ENCODE peak calls at places on chromosomes 13 and 19, in four cellular contexts. V, R, G and X are unnamed samples. For H3K4me1, the result is how much of the 10 kb centered on the place peaks cover.

GRCh38 chr13:74891610-74892009 is 590.4 kb downstream of the TBC1D4 start:
- DNase-seq in V (no peak), R (no peak), G (no peak), X (peak)

GRCh38 chr13:97615266-97615665 is 181.3 kb downstream of the RAP2A start:
- DNase-seq in V (no peak), R (no peak), G (no peak), X (no peak)

GRCh38 chr13:59398127-59398526 is 765.6 kb downstream of the DIAPH3 start:
- DNase-seq in V (no peak), R (no peak), G (no peak), X (no peak)

GRCh38 chr19:3387645-3388589 is 21.5 kb downstream of the NFIC start:
- DNase-seq in V (no peak), R (no peak), G (no peak), X (peak)

GRCh38 chr19:41998246-41999020 is 4.4 kb upstream of the ATP1A3 start:
- DNase-seq in V (peak), R (peak), G (peak), X (peak)

GRCh38 chr19:39913682-39914333 is 20.6 kb downstream of the FCGBP start:
- DNase-seq in V (no peak), R (no peak), G (no peak), X (no peak)

GRCh38 chr19:39420769-39421168 is 8.3 kb downstream of the PLEKHG2 start:
- DNase-seq in V (no peak), R (no peak), G (no peak), X (no peak)

GRCh38 chr13:40600145-40600751 is 66.2 kb downstream of the FOXO1 start:
- DNase-seq in V (no peak), R (no peak), G (no peak), X (no peak)

GRCh38 chr13:107347641-107348369 is 779.9 kb upstream of the ARGLU1 start:
- DNase-seq in V (no peak), R (no peak), G (no peak), X (peak)

GRCh38 chr13:52848455-52849190 is at the start of gene PCDH8:
- DNase-seq in V (no peak), R (peak), G (peak), X (no peak)

GRCh38 chr13:52850396-52851152 is 2.1 kb upstream of the PCDH8 start:
- DNase-seq in V (peak), R (peak), G (peak), X (peak)

GRCh38 chr13:52852444-52852843 is 4.0 kb upstream of the PCDH8 start:
- DNase-seq in V (no peak), R (no peak), G (no peak), X (no peak)

GRCh38 chr13:52849727-52850395 is 1.4 kb upstream of the PCDH8 start:
- DNase-seq in V (no peak), R (peak), G (peak), X (no peak)

GRCh38 chr13:52851153-52851962 is 2.9 kb upstream of the PCDH8 start:
- DNase-seq in V (peak), R (peak), G (peak), X (peak)
- H3K9ac ChIP-seq in V (peak), R (peak), G (no peak), X (peak)

GRCh38 chr13:51614350-51614786 is 30.1 kb downstream of the WDFY2 start:
- DNase-seq in V (no peak), R (peak), G (no peak), X (no peak)
- H3K4me1 ChIP-seq in V (under half), R (under half), G (under half), X (under half)

GRCh38 chr19:13615890-13616289 is 109.6 kb upstream of the CACNA1A start:
- DNase-seq in V (no peak), R (no peak), G (no peak), X (no peak)

GRCh38 chr19:13619203-13619632 is 112.9 kb upstream of the CACNA1A start:
- DNase-seq in V (no peak), R (no peak), G (no peak), X (no peak)

GRCh38 chr19:13611596-13611995 is 105.3 kb upstream of the CACNA1A start:
- DNase-seq in V (no peak), R (no peak), G (no peak), X (no peak)

GRCh38 chr19:13610042-13610691 is 103.9 kb upstream of the CACNA1A start:
- DNase-seq in V (no peak), R (no peak), G (peak), X (no peak)

GRCh38 chr19:13613447-13613846 is 107.2 kb upstream of the CACNA1A start:
- DNase-seq in V (no peak), R (no peak), G (no peak), X (no peak)
- H3K9ac ChIP-seq in V (no peak), R (no peak), G (no peak), X (no peak)

GRCh38 chr13:114062341-114062740 is 70.1 kb downstream of the RASA3 start:
- DNase-seq in V (no peak), R (no peak), G (no peak), X (no peak)

GRCh38 chr13:114059946-114060860 is 72.2 kb downstream of the RASA3 start:
- DNase-seq in V (no peak), R (no peak), G (no peak), X (no peak)

GRCh38 chr13:114061047-114061446 is 71.4 kb downstream of the RASA3 start:
- DNase-seq in V (no peak), R (no peak), G (no peak), X (no peak)

GRCh38 chr13:114062754-114063153 is 69.7 kb downstream of the RASA3 start:
- DNase-seq in V (no peak), R (no peak), G (no peak), X (peak)

DNA sequence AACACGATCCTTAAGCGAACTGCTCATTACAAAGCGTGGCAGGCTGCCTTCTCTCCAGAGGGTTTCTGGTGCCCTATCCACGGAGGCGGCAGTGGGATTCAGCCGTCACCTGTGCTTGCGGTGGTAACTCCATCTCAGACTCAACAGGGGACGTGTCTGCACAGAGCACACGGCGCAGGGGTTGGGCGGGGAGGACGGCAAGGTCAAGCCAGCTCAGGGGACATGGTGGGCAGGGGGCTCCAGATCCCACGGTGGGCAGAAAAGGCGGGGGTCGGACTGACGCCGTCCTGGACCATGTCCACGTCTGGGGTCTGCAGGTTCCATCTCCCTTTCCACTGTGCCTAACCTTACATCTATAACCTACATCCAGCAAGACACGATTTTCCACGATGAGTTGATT is 70.7 kb downstream of the RASA3 start:
- DNase-seq in V (no peak), R (no peak), G (no peak), X (no peak)
- H3K4me1 ChIP-seq in V (under half), R (under half), G (under half), X (half or more)

GRCh38 chr13:95754069-95754468 is 77.1 kb downstream of the DNAJC3 start:
- DNase-seq in V (no peak), R (peak), G (no peak), X (no peak)

GRCh38 chr13:95752677-95753076 is 75.7 kb downstream of the DNAJC3 start:
- DNase-seq in V (no peak), R (no peak), G (no peak), X (no peak)

DNA sequence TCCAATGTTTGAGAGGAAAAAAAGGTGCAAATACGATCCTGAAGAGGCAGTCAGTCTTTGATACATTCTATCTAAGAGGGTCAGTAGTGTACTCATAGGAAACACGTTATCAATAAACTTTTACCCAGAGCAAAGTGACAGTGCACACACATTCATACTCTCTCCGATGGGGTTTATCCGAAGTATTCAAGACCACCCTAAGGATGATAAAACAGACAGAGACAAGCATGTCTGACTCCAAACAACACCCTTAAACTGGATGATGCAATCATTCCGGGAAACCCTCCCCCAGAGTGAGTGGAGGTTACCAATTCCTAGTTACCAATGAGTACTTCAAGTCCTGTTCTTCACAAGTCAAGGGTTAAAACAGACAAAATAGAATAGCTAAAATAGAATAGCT is 79.1 kb downstream of the DNAJC3 start:
- DNase-seq in V (no peak), R (peak), G (no peak), X (no peak)
- H3K9ac ChIP-seq in V (no peak), R (no peak), G (no peak), X (no peak)